ENCODE peak calls at places on chromosome 17, in five cellular contexts. N, M, Y, B and K are unnamed samples.

GRCh38 chr17:16380640-16381495 is at the start of gene UBB:
- DNase-seq in N (peak; percentile 92), M (peak; percentile 97), Y (peak; percentile 89), B (peak; percentile 92), K (peak; percentile 97)

GRCh38 chr17:3857261-3858105 is 11.4 kb upstream of the NCBP3 start:
- DNase-seq in N (no peak), M (no peak), Y (no peak), B (no peak), K (no peak)

GRCh38 chr17:50882851-50883250 is 16.7 kb upstream of the TOB1 start:
- DNase-seq in N (no peak), M (no peak), Y (no peak), B (peak; percentile 68), K (no peak)

GRCh38 chr17:4136373-4136772 is 6.5 kb downstream of the ZZEF1 start:
- DNase-seq in N (no peak), M (no peak), Y (no peak), B (no peak), K (no peak)

GRCh38 chr17:410674-411401 is 58.2 kb upstream of the RPH3AL start:
- DNase-seq in N (no peak), M (no peak), Y (no peak), B (no peak), K (no peak)

GRCh38 chr17:50281739-50282401 is 7.6 kb downstream of the TMEM92 start:
- DNase-seq in N (no peak), M (no peak), Y (no peak), B (no peak), K (no peak)

GRCh38 chr17:78822552-78822951 is 18.1 kb downstream of the USP36 start:
- DNase-seq in N (no peak), M (no peak), Y (no peak), B (no peak), K (no peak)

GRCh38 chr17:79513206-79513605 is 97.6 kb downstream of the RBFOX3 start:
- DNase-seq in N (no peak), M (no peak), Y (no peak), B (no peak), K (no peak)

GRCh38 chr17:30021708-30022317 is 80.4 kb downstream of the EFCAB5 start:
- DNase-seq in N (peak; percentile 60), M (no peak), Y (no peak), B (peak; percentile 70), K (no peak)

GRCh38 chr17:36544049-36544319 is 735 bp upstream of the GGNBP2 start:
- DNase-seq in N (peak; percentile 51), M (no peak), Y (no peak), B (peak; percentile 46), K (no peak)

GRCh38 chr17:80856863-80857488 is 134.7 kb upstream of the CHMP6 start:
- DNase-seq in N (no peak), M (no peak), Y (no peak), B (no peak), K (peak; percentile 61)

GRCh38 chr17:8618825-8619224 is 11.7 kb downstream of the MYH10 start:
- DNase-seq in N (no peak), M (no peak), Y (no peak), B (no peak), K (no peak)

GRCh38 chr17:21039839-21040575 is 2.8 kb downstream of the USP22 start:
- DNase-seq in N (no peak), M (no peak), Y (no peak), B (peak; percentile 57), K (no peak)

GRCh38 chr17:46774108-46774737 is 44.3 kb downstream of the WNT3 start:
- DNase-seq in N (no peak), M (peak; percentile 7), Y (no peak), B (no peak), K (no peak)

GRCh38 chr17:44466339-44466738 is 36.9 kb downstream of the GPATCH8 start:
- DNase-seq in N (no peak), M (no peak), Y (no peak), B (no peak), K (no peak)

GRCh38 chr17:49508061-49508865 is 13.2 kb downstream of the NGFR start:
- DNase-seq in N (no peak), M (peak; percentile 78), Y (no peak), B (peak; percentile 78), K (peak; percentile 99)

GRCh38 chr17:1002771-1003555 is 6.0 kb downstream of the TIMM22 start:
- DNase-seq in N (no peak), M (no peak), Y (no peak), B (no peak), K (no peak)

GRCh38 chr17:46878055-46878454 is 26.7 kb downstream of the WNT9B start:
- DNase-seq in N (no peak), M (no peak), Y (no peak), B (no peak), K (no peak)

GRCh38 chr17:3033248-3033640 is 30.2 kb downstream of the OR1D5 start:
- DNase-seq in N (no peak), M (no peak), Y (no peak), B (no peak), K (no peak)

GRCh38 chr17:79131274-79131635 is 56.6 kb downstream of the ENGASE start:
- DNase-seq in N (no peak), M (no peak), Y (no peak), B (no peak), K (no peak)

GRCh38 chr17:50388728-50389127 is 8.6 kb downstream of the LRRC59 start:
- DNase-seq in N (no peak), M (no peak), Y (no peak), B (no peak), K (no peak)

GRCh38 chr17:49952912-49953497 is 16.0 kb upstream of the DLX4 start:
- DNase-seq in N (no peak), M (no peak), Y (no peak), B (no peak), K (no peak)

GRCh38 chr17:66834426-66834918 is 445 bp upstream of the CACNG5 start:
- DNase-seq in N (no peak), M (no peak), Y (no peak), B (no peak), K (no peak)

GRCh38 chr17:44360826-44361225 is 2.8 kb downstream of the FAM171A2 start:
- DNase-seq in N (no peak), M (peak; percentile 54), Y (no peak), B (no peak), K (no peak)

GRCh38 chr17:77457572-77458201 is 316.9 kb downstream of the SEC14L1 start:
- DNase-seq in N (no peak), M (no peak), Y (no peak), B (no peak), K (no peak)

GRCh38 chr17:47649972-47650524 is 329 bp downstream of the KPNB1 start:
- DNase-seq in N (peak; percentile 71), M (no peak), Y (peak; percentile 16), B (peak; percentile 53), K (peak; percentile 76)

GRCh38 chr17:77601054-77601979 is 357.2 kb upstream of the TNRC6C start:
- DNase-seq in N (no peak), M (no peak), Y (no peak), B (no peak), K (peak; percentile 50)

GRCh38 chr17:4420692-4421131 is 13.0 kb upstream of the SPNS3 start:
- DNase-seq in N (peak; percentile 81), M (peak; percentile 61), Y (no peak), B (peak; percentile 90), K (no peak)

GRCh38 chr17:81394377-81394747 is 895 bp upstream of the BAHCC1 start:
- DNase-seq in N (no peak), M (no peak), Y (no peak), B (no peak), K (no peak)

GRCh38 chr17:56809820-56810179 is 23.9 kb downstream of the C17orf67 start:
- DNase-seq in N (no peak), M (no peak), Y (no peak), B (no peak), K (no peak)

GRCh38 chr17:2860045-2860444 is 63.8 kb downstream of the RAP1GAP2 start:
- DNase-seq in N (no peak), M (no peak), Y (no peak), B (no peak), K (no peak)

GRCh38 chr17:78497115-78497540 is 80.1 kb downstream of the DNAH17 start:
- DNase-seq in N (peak; percentile 84), M (peak; percentile 85), Y (peak; percentile 35), B (peak; percentile 97), K (peak; percentile 77)

GRCh38 chr17:82913304-82914043 is 73.7 kb upstream of the ZNF750 start:
- DNase-seq in N (no peak), M (no peak), Y (no peak), B (peak; percentile 31), K (no peak)
- TF ChIP-seq CTCF in N (no peak), M (no peak), Y (no peak), B (peak; percentile 18), K (no peak)

GRCh38 chr17:32264140-32264799 is 1.4 kb upstream of the RHBDL3 start:
- DNase-seq in N (no peak), M (no peak), Y (no peak), B (peak; percentile 56), K (no peak)
- TF ChIP-seq CTCF in N (no peak), M (no peak), Y (no peak), B (no peak), K (no peak)

DNA sequence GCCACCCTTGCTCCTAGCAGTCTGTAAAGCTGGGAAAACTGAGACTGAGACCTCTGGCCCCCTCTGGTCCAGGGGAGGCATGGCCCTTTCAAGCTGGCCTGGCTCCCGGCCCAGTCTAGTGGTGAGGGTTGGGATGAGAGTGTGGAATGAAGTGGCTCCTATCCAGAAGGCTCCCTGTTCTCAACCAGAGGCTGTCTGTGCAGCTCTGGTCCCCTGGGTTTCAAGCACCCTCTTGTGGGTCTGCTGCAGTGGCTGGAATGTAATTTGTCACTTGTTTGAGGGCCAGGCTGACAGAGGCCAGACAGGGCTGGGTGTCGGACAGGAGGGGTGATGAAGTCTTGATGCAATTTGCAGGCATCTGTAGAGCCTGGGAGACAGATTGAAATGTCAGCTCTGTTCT is 22.1 kb upstream of the PHF12 start:
- DNase-seq in N (no peak), M (no peak), Y (no peak), B (no peak), K (no peak)
- TF ChIP-seq CTCF in N (no peak), M (no peak), Y (no peak), B (no peak), K (no peak)

GRCh38 chr17:14739656-14740431 is 439.0 kb downstream of the HS3ST3B1 start:
- DNase-seq in N (no peak), M (no peak), Y (no peak), B (no peak), K (no peak)

GRCh38 chr17:14741516-14741915 is 440.6 kb downstream of the HS3ST3B1 start:
- DNase-seq in N (no peak), M (no peak), Y (no peak), B (peak; percentile 33), K (no peak)

GRCh38 chr17:14738652-14738988 is 437.7 kb downstream of the HS3ST3B1 start:
- DNase-seq in N (no peak), M (no peak), Y (no peak), B (peak; percentile 34), K (no peak)

GRCh38 chr17:14736631-14737030 is 435.8 kb downstream of the HS3ST3B1 start:
- DNase-seq in N (no peak), M (no peak), Y (no peak), B (no peak), K (no peak)

GRCh38 chr17:14737984-14738651 is 437.2 kb downstream of the HS3ST3B1 start:
- DNase-seq in N (no peak), M (no peak), Y (peak; percentile 19), B (peak; percentile 99), K (peak; percentile 97)
- TF ChIP-seq CTCF in N (no peak), M (no peak), Y (no peak), B (peak; percentile 38), K (peak; percentile 53)

GRCh38 chr17:6752068-6752909 is 3.6 kb upstream of the XAF1 start:
- DNase-seq in N (no peak), M (no peak), Y (no peak), B (no peak), K (peak; percentile 61)
- TF ChIP-seq CTCF in N (no peak), M (no peak), Y (no peak), B (no peak), K (no peak)